ENCODE peak calls at places on chromosome 22, in seven cellular contexts. One of them, this sample, is unnamed.

GRCh38 chr22:35561796-35562526 is 21.3 kb downstream of the RASD2 start:
- DNase-seq in amniotic epithelial cell: peak
- DNase-seq in astrocyte of the spinal cord: peak
- DNase-seq in neural progenitor cell: no peak
- DNase-seq in T-cell: no peak
- DNase-seq in HFFc6: peak
- DNase-seq in fibroblast of the conjunctiva: peak
- DNase-seq in this sample: no peak

GRCh38 chr22:25623310-25623734 is 58.8 kb downstream of the GRK3 start:
- DNase-seq in amniotic epithelial cell: peak
- DNase-seq in astrocyte of the spinal cord: no peak
- DNase-seq in neural progenitor cell: no peak
- DNase-seq in T-cell: no peak
- DNase-seq in HFFc6: no peak
- DNase-seq in fibroblast of the conjunctiva: no peak
- DNase-seq in this sample: no peak

GRCh38 chr22:50205781-50206569 is 5.2 kb downstream of the SELENOO start:
- DNase-seq in amniotic epithelial cell: no peak
- DNase-seq in astrocyte of the spinal cord: no peak
- DNase-seq in neural progenitor cell: no peak
- DNase-seq in T-cell: no peak
- DNase-seq in HFFc6: no peak
- DNase-seq in fibroblast of the conjunctiva: no peak
- DNase-seq in this sample: no peak

GRCh38 chr22:48493733-48494132 is 1333.9 kb downstream of the BRD1 start:
- DNase-seq in amniotic epithelial cell: no peak
- DNase-seq in astrocyte of the spinal cord: no peak
- DNase-seq in neural progenitor cell: no peak
- DNase-seq in T-cell: no peak
- DNase-seq in HFFc6: no peak
- DNase-seq in fibroblast of the conjunctiva: no peak
- DNase-seq in this sample: no peak

GRCh38 chr22:26589367-26589844 is 526 bp downstream of the TPST2 start:
- DNase-seq in amniotic epithelial cell: no peak
- DNase-seq in astrocyte of the spinal cord: peak
- DNase-seq in neural progenitor cell: peak
- DNase-seq in T-cell: no peak
- DNase-seq in HFFc6: peak
- DNase-seq in fibroblast of the conjunctiva: no peak
- DNase-seq in this sample: no peak

GRCh38 chr22:36301384-36301828 is 48.5 kb downstream of the APOL1 start:
- DNase-seq in amniotic epithelial cell: peak
- DNase-seq in astrocyte of the spinal cord: peak
- DNase-seq in neural progenitor cell: peak
- DNase-seq in T-cell: peak
- DNase-seq in HFFc6: peak
- DNase-seq in fibroblast of the conjunctiva: peak
- DNase-seq in this sample: peak

GRCh38 chr22:33919591-33920501 is at the start of gene LARGE1:
- DNase-seq in amniotic epithelial cell: no peak
- DNase-seq in astrocyte of the spinal cord: no peak
- DNase-seq in neural progenitor cell: peak
- DNase-seq in T-cell: no peak
- DNase-seq in HFFc6: no peak
- DNase-seq in fibroblast of the conjunctiva: no peak
- DNase-seq in this sample: no peak

GRCh38 chr22:45934659-45935341 is 42.2 kb downstream of the WNT7B start:
- DNase-seq in amniotic epithelial cell: peak
- DNase-seq in astrocyte of the spinal cord: peak
- DNase-seq in neural progenitor cell: no peak
- DNase-seq in T-cell: no peak
- DNase-seq in HFFc6: peak
- DNase-seq in fibroblast of the conjunctiva: no peak
- DNase-seq in this sample: no peak

GRCh38 chr22:44584256-44584902 is 86.3 kb upstream of the RTL6 start:
- DNase-seq in amniotic epithelial cell: no peak
- DNase-seq in astrocyte of the spinal cord: no peak
- DNase-seq in neural progenitor cell: no peak
- DNase-seq in T-cell: no peak
- DNase-seq in HFFc6: no peak
- DNase-seq in fibroblast of the conjunctiva: no peak
- DNase-seq in this sample: peak

GRCh38 chr22:22748297-22748743 is 103.9 kb downstream of the GGTLC2 start:
- DNase-seq in amniotic epithelial cell: peak
- DNase-seq in astrocyte of the spinal cord: peak
- DNase-seq in neural progenitor cell: peak
- DNase-seq in T-cell: no peak
- DNase-seq in HFFc6: peak
- DNase-seq in fibroblast of the conjunctiva: peak
- DNase-seq in this sample: no peak

GRCh38 chr22:21824439-21824912 is 43.0 kb downstream of the MAPK1 start:
- DNase-seq in amniotic epithelial cell: no peak
- DNase-seq in astrocyte of the spinal cord: no peak
- DNase-seq in neural progenitor cell: no peak
- DNase-seq in T-cell: no peak
- DNase-seq in HFFc6: no peak
- DNase-seq in fibroblast of the conjunctiva: no peak
- DNase-seq in this sample: no peak

GRCh38 chr22:45527456-45527855 is 24.8 kb downstream of the FBLN1 start:
- DNase-seq in amniotic epithelial cell: no peak
- DNase-seq in astrocyte of the spinal cord: no peak
- DNase-seq in neural progenitor cell: no peak
- DNase-seq in T-cell: no peak
- DNase-seq in HFFc6: no peak
- DNase-seq in fibroblast of the conjunctiva: no peak
- DNase-seq in this sample: no peak

GRCh38 chr22:50216684-50217520 is 16.1 kb downstream of the SELENOO start:
- DNase-seq in amniotic epithelial cell: no peak
- DNase-seq in astrocyte of the spinal cord: no peak
- DNase-seq in neural progenitor cell: no peak
- DNase-seq in T-cell: no peak
- DNase-seq in HFFc6: no peak
- DNase-seq in fibroblast of the conjunctiva: no peak
- DNase-seq in this sample: no peak